ENCODE peak calls at places on chromosomes 13 and 19, in five cellular contexts. K is testis, Z is neural progenitor cell, G is brain microvascular endothelial cell, U is heart left ventricle. H is an unnamed sample.

GRCh38 chr19:35856546-35857149 is at the start of gene KIRREL2:
- DNase-seq in K (no peak), Z (peak; percentile 82), G (no peak), U (no peak), H (no peak)

GRCh38 chr13:48506092-48506701 is 26.7 kb downstream of the RCBTB2 start:
- DNase-seq in K (no peak), Z (no peak), G (no peak), U (peak; percentile 28), H (no peak)

GRCh38 chr19:2536461-2536860 is 60.5 kb downstream of the GADD45B start:
- DNase-seq in K (peak; percentile 69), Z (no peak), G (no peak), U (no peak), H (peak; percentile 71)

GRCh38 chr13:20505405-20506366 is 20.0 kb downstream of the CRYL1 start:
- DNase-seq in K (no peak), Z (no peak), G (no peak), U (no peak), H (no peak)

GRCh38 chr19:46610413-46610775 is 9.3 kb downstream of the CALM3 start:
- DNase-seq in K (no peak), Z (no peak), G (no peak), U (no peak), H (peak; percentile 7)

GRCh38 chr19:17560205-17560595 is 4.8 kb downstream of the COLGALT1 start:
- DNase-seq in K (no peak), Z (no peak), G (peak; percentile 99), U (peak; percentile 45), H (peak; percentile 71)

GRCh38 chr19:2977686-2978466 is 512 bp downstream of the TLE6 start:
- DNase-seq in K (no peak), Z (peak; percentile 23), G (no peak), U (no peak), H (no peak)

GRCh38 chr13:32783067-32783466 is 196.8 kb downstream of the PDS5B start:
- DNase-seq in K (no peak), Z (no peak), G (peak; percentile 25), U (no peak), H (no peak)

GRCh38 chr19:27718262-27718661 is 1494.7 kb downstream of the UQCRFS1 start:
- DNase-seq in K (no peak), Z (no peak), G (no peak), U (no peak), H (no peak)

GRCh38 chr13:42398542-42398941 is 126.6 kb downstream of the AKAP11 start:
- DNase-seq in K (no peak), Z (peak; percentile 47), G (no peak), U (no peak), H (no peak)

GRCh38 chr13:29707876-29708543 is 112.5 kb upstream of the SLC7A1 start:
- DNase-seq in K (peak; percentile 52), Z (peak; percentile 74), G (peak; percentile 45), U (no peak), H (peak; percentile 59)

GRCh38 chr13:74770361-74770760 is 636.2 kb upstream of the KLF12 start:
- DNase-seq in K (no peak), Z (no peak), G (peak; percentile 90), U (no peak), H (no peak)

DNA sequence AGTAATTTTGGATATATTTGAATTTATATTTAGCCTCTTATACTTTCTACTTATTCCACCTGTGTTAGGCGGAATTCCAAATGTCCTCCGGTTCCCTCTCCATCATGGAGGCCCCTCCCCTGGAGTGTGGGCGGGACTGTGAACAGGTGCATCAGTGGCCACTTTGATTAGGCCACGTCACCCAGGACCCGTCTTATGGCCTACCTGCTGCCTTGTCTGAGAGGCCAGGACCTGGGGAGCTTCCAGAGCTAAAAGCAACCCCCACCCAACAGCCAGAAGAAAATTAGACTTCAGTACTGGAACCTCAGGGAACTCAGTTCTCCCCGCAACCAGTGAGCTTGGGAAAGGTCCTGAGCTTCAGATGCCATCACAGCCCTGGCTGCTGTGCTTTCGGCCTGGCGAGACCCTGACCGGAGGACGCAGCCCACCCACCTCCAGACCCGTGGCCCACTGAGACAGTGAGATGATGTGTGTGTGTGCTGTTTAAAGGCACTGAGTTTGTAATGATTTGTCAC is 200.2 kb upstream of the SOX1 start:
- DNase-seq in K (no peak), Z (no peak), G (no peak), U (no peak), H (no peak)
- H3K27ac ChIP-seq in K (no peak overlapping the region), Z (no peak overlapping the region), G (no peak overlapping the region), U (no peak overlapping the region), H (no peak overlapping the region)

GRCh38 chr19:49427339-49427738 is 2.2 kb downstream of the GFY start:
- DNase-seq in K (no peak), Z (no peak), G (no peak), U (no peak), H (no peak)
- H3K27ac ChIP-seq in K (no peak overlapping the region), Z (no peak overlapping the region), G (no peak overlapping the region), U (no peak overlapping the region), H (no peak overlapping the region)

GRCh38 chr19:55173717-55174409 is 6.2 kb downstream of the SYT5 start:
- DNase-seq in K (peak; percentile 77), Z (peak; percentile 89), G (peak; percentile 62), U (peak; percentile 66), H (peak; percentile 93)
- H3K27ac ChIP-seq in K (no peak overlapping the region), Z (no peak overlapping the region), G (no peak overlapping the region), U (no peak overlapping the region), H (no peak overlapping the region)

DNA sequence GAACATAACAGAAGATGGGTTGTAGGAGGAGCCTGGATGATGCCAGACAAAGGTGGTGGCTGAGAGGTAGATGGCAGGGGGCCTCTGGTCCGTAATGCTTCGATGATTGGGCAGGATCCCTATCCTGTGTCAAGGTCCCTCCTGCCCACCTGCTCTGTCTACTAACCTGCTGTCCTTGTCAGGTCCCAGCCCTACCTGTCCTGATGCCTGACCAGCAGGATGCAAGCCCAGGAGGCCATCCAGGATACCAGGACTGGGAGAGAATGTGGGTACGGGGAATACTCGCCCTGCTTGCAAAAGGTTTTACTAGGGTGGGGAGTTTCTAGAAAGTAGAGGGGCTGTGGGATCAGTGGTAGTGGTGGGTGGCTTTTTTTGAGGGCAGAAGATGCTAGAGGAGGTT is 4.4 kb downstream of the MZF1 start:
- DNase-seq in K (no peak), Z (no peak), G (no peak), U (peak; percentile 11), H (no peak)
- H3K27ac ChIP-seq in K (no peak overlapping the region), Z (no peak overlapping the region), G (no peak overlapping the region), U (no peak overlapping the region), H (no peak overlapping the region)

GRCh38 chr19:39372941-39373340 is 18.0 kb downstream of the PAF1 start:
- DNase-seq in K (no peak), Z (no peak), G (no peak), U (no peak), H (no peak)
- H3K27ac ChIP-seq in K (peak overlapping the region; percentile 82), Z (no peak overlapping the region), G (peak overlapping the region; percentile 83), U (peak overlapping the region; percentile 86), H (peak overlapping the region; percentile 89)

DNA sequence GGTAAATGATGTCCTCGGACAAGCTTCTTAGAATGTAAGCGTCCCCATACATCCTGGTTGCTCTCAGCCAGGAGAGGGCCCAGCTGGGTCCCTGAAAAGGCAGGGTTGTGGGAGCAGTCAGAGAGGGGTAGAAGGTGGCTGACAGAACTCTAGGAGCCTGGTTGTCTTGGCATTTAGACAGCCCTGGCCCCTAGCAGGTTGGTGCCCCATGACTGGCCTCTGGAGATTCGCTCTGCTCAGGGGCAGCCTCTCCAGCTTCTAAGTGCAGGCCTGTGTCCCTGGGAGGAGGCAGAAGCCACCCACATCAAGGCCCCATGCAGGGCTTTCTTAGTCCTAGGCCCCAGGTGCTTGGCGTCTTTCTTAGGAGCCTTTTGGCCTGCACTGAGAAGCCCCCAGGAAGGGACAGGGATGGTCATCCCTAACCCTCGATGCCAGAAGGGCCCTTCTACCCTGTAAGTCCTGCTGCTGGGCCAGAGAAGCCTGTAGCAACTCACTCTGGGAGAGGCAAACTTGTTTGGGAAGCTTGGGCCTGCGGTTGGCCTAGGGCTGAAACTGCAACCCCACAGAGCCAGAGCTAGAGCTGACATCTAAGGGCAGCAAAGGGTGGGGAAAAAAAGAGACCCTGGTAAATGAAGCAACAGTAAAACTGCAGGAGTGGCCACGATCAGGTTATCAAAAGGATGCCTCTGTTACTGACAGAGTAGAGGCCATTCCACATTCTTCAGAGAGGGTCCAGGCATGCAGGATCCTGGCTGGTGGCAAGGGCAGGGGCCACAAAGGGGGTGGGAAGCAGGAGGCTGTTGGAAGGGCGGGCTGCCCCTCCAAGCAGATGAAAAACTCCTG is 2.9 kb upstream of the CDX2 start:
- DNase-seq in K (no peak), Z (no peak), G (no peak), U (no peak), H (no peak)
- H3K27ac ChIP-seq in K (no peak overlapping the region), Z (no peak overlapping the region), G (no peak overlapping the region), U (no peak overlapping the region), H (no peak overlapping the region)

GRCh38 chr19:8213827-8214672 is 4.9 kb downstream of the CERS4 start:
- DNase-seq in K (no peak), Z (no peak), G (no peak), U (no peak), H (no peak)
- H3K27ac ChIP-seq in K (no peak overlapping the region), Z (no peak overlapping the region), G (no peak overlapping the region), U (no peak overlapping the region), H (no peak overlapping the region)

GRCh38 chr13:73072501-73072900 is 13.7 kb downstream of the KLF5 start:
- DNase-seq in K (no peak), Z (no peak), G (no peak), U (no peak), H (no peak)
- H3K27ac ChIP-seq in K (no peak overlapping the region), Z (no peak overlapping the region), G (no peak overlapping the region), U (no peak overlapping the region), H (no peak overlapping the region)